ENCODE peak calls at places on chromosomes 12 and 14, in nine cellular contexts. N is heart right ventricle, W is IMR-90, Y is testis, B is colonic mucosa, F is stomach, E is right atrium auricular region, K is left lung, T is gastrocnemius medialis. U is an unnamed sample.

GRCh38 chr14:105492051-105492965 is 1.3 kb downstream of the TEDC1 start:
- DNase-seq in N (peak; percentile 55), W (no peak), Y (no peak), B (no peak), F (no peak), E (no peak), K (peak; percentile 34), T (peak; percentile 41), U (no peak)

GRCh38 chr12:22286569-22286968 is 47.9 kb downstream of the ST8SIA1 start:
- DNase-seq in N (no peak), W (peak; percentile 93), Y (no peak), B (no peak), F (no peak), E (no peak), K (no peak), T (no peak), U (no peak)

GRCh38 chr14:45715946-45716345 is 462.9 kb upstream of the MIS18BP1 start:
- DNase-seq in N (no peak), W (no peak), Y (no peak), B (no peak), F (no peak), E (no peak), K (no peak), T (no peak), U (no peak)

GRCh38 chr14:51562816-51563215 is 88.9 kb upstream of the FRMD6 start:
- DNase-seq in N (no peak), W (peak; percentile 68), Y (no peak), B (no peak), F (no peak), E (no peak), K (no peak), T (no peak), U (no peak)

GRCh38 chr14:29687071-29687765 is 240.4 kb downstream of the PRKD1 start:
- DNase-seq in N (no peak), W (peak; percentile 12), Y (no peak), B (no peak), F (no peak), E (no peak), K (no peak), T (no peak), U (no peak)

GRCh38 chr12:55684761-55685370 is 22.8 kb downstream of the ITGA7 start:
- DNase-seq in N (no peak), W (no peak), Y (no peak), B (no peak), F (no peak), E (no peak), K (no peak), T (no peak), U (no peak)

GRCh38 chr12:96810057-96810456 is 97.0 kb upstream of the NEDD1 start:
- DNase-seq in N (no peak), W (no peak), Y (no peak), B (no peak), F (no peak), E (no peak), K (no peak), T (no peak), U (no peak)

GRCh38 chr12:62260733-62261683 is 804 bp downstream of the USP15 start:
- DNase-seq in N (no peak), W (peak; percentile 41), Y (peak; percentile 64), B (peak; percentile 53), F (peak; percentile 32), E (no peak), K (peak; percentile 49), T (peak; percentile 25), U (peak; percentile 29)

GRCh38 chr14:90894241-90894640 is 78.0 kb upstream of the TTC7B start:
- DNase-seq in N (no peak), W (no peak), Y (no peak), B (no peak), F (no peak), E (no peak), K (no peak), T (no peak), U (no peak)

GRCh38 chr12:21323736-21324135 is 11.0 kb downstream of the SLCO1A2 start:
- DNase-seq in N (no peak), W (no peak), Y (no peak), B (no peak), F (no peak), E (no peak), K (no peak), T (no peak), U (no peak)

GRCh38 chr12:92278378-92278828 is 132.8 kb upstream of the BTG1 start:
- DNase-seq in N (no peak), W (peak; percentile 2), Y (no peak), B (no peak), F (no peak), E (no peak), K (no peak), T (no peak), U (no peak)

GRCh38 chr12:64840949-64841717 is 16.7 kb downstream of the TBC1D30 start:
- DNase-seq in N (no peak), W (no peak), Y (no peak), B (peak; percentile 42), F (no peak), E (no peak), K (no peak), T (no peak), U (no peak)

GRCh38 chr14:38205949-38206665 is 1.6 kb upstream of the SSTR1 start:
- DNase-seq in N (no peak), W (no peak), Y (no peak), B (no peak), F (no peak), E (no peak), K (no peak), T (no peak), U (no peak)

GRCh38 chr14:53957739-53958138 is 1.1 kb upstream of the BMP4 start:
- DNase-seq in N (no peak), W (no peak), Y (no peak), B (no peak), F (no peak), E (no peak), K (no peak), T (no peak), U (no peak)

DNA sequence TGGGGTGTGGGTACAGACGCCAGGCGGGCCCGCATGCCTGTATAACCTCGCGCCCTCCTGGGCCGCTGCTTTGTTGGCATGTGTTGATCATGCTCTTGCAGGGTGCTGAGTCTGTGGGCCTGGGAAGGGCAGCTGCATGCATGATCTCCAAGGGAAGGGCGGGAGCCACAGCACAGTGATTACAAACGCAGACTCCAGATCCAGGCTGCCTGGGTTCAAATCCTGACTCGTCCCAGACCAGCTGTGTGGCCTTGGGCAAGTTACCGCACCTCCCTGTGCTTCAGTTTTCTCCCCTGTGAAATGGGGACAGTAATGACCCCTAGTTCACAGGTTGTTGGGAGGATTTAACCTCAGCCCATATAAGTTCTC is 24.0 kb downstream of the ADGRD1 start:
- DNase-seq in N (no peak), W (no peak), Y (no peak), B (no peak), F (no peak), E (peak; percentile 49), K (no peak), T (no peak), U (no peak)
- H3K27me3 ChIP-seq in N (no peaks in the 10 kb centered on the region), W (no peaks in the 10 kb centered on the region), Y (no peaks in the 10 kb centered on the region), B (no peaks in the 10 kb centered on the region), F (no peaks in the 10 kb centered on the region), E (no peaks in the 10 kb centered on the region), K (no peaks in the 10 kb centered on the region), T (no peaks in the 10 kb centered on the region), U (no peaks in the 10 kb centered on the region)

GRCh38 chr14:34059925-34060746 is 109.3 kb upstream of the EGLN3 start:
- DNase-seq in N (peak; percentile 85), W (peak; percentile 50), Y (peak; percentile 78), B (peak; percentile 87), F (peak; percentile 85), E (peak; percentile 79), K (peak; percentile 77), T (peak; percentile 86), U (peak; percentile 69)
- TF ChIP-seq CTCF in N (peak; percentile 61), W (peak; percentile 26), Y (no peak), B (peak; percentile 38), F (peak; percentile 13), E (peak; percentile 59), K (no peak), T (peak; percentile 43), U (peak; percentile 44)

DNA sequence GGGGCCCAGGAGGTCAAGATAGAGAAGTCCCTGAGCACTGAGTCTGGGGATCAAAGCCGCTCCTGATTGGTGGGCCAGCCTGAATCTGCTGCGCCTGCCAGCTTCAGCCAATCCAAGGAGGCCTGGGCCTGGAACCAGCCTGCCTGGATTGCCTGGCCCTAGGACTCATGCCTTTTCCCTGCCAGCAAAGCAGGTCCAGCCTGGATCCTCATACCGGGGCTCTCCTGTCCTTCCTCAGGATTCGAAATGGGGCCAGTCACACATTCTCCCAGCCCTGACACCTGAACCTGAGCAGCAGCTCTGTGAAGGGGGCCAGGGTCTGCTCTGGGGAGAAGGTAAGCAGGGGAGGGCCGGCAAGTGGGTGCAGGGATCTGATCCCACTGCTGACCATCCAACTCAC is 81.9 kb downstream of the NINJ2 start:
- DNase-seq in N (peak; percentile 47), W (no peak), Y (no peak), B (no peak), F (no peak), E (no peak), K (no peak), T (no peak), U (no peak)
- H3K27ac ChIP-seq in N (peak overlapping the region; percentile 68), W (no peak overlapping the region), Y (no peak overlapping the region), B (no peak overlapping the region), F (no peak overlapping the region), E (peak overlapping the region; percentile 40), K (no peak overlapping the region), T (peak overlapping the region; percentile 45), U (no peak overlapping the region)

GRCh38 chr14:73785834-73786631 is 65.6 kb upstream of the PTGR2 start:
- DNase-seq in N (peak; percentile 73), W (peak; percentile 96), Y (peak; percentile 83), B (peak; percentile 84), F (peak; percentile 79), E (peak; percentile 90), K (peak; percentile 83), T (peak; percentile 86), U (peak; percentile 24)

GRCh38 chr14:73784065-73784987 is 67.3 kb upstream of the PTGR2 start:
- DNase-seq in N (no peak), W (peak; percentile 70), Y (no peak), B (no peak), F (peak; percentile 73), E (no peak), K (no peak), T (no peak), U (no peak)

GRCh38 chr14:73784988-73785313 is 66.7 kb upstream of the PTGR2 start:
- DNase-seq in N (no peak), W (no peak), Y (no peak), B (no peak), F (no peak), E (no peak), K (no peak), T (no peak), U (no peak)

GRCh38 chr14:73786632-73786941 is 65.0 kb upstream of the PTGR2 start:
- DNase-seq in N (peak; percentile 62), W (peak; percentile 40), Y (no peak), B (no peak), F (peak; percentile 46), E (no peak), K (peak; percentile 65), T (no peak), U (peak; percentile 36)

DNA sequence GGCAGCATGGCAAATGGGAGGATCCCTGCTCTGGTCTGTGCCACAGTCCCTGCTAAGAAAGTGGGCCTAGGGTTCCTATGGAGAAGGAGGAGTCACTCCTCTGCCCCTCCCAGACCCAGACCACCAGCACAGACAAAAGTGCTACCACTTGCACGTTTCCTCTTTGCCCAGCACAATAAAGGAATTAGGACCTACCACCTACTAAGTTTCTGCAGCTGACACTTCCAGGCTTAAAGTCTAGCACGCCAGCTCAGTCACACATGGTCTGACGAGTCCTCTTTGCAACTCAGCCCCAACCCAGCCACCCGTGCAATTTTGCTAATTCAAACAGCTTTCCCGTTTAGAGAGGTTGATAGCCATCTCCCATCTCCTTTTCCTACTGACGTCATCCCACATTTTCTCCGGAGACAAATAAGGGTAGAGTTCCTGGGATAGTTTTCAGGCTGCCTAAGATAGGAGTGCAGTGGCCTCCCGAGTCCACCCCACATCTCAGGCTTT is 66.2 kb upstream of the PTGR2 start:
- DNase-seq in N (no peak), W (peak; percentile 93), Y (no peak), B (peak; percentile 65), F (no peak), E (no peak), K (peak; percentile 58), T (no peak), U (peak; percentile 66)
- H3K27me3 ChIP-seq in N (no peaks in the 10 kb centered on the region), W (no peaks in the 10 kb centered on the region), Y (no peaks in the 10 kb centered on the region), B (no peaks in the 10 kb centered on the region), F (no peaks in the 10 kb centered on the region), E (no peaks in the 10 kb centered on the region), K (no peaks in the 10 kb centered on the region), T (no peaks in the 10 kb centered on the region), U (no peaks in the 10 kb centered on the region)